ENCODE peak calls at places on chromosomes 4 and X, in nine cellular contexts. M, D, J, B, A, Z, W, E and S are unnamed samples.

GRCh38 chr4:113339430-113339813 is 290.0 kb downstream of the ANK2 start:
- DNase-seq in A (no peak), M (no peak), D (no peak), B (no peak), Z (no peak), W (no peak), E (no peak), J (no peak), S (no peak)

GRCh38 chr4:123524958-123525628 is 128.5 kb downstream of the SPRY1 start:
- DNase-seq in A (no peak), M (peak), W (no peak), B (no peak), Z (peak), D (no peak), E (no peak), J (no peak), S (no peak)

GRCh38 chr4:26289421-26289820 is 31.4 kb upstream of the RBPJ start:
- DNase-seq in J (no peak), M (no peak), W (no peak), A (peak), Z (no peak), E (peak), D (no peak), B (no peak), S (no peak)

GRCh38 chrX:134948333-134949241 is 42.2 kb upstream of the SMIM10 start:
- DNase-seq in E (peak), M (peak), J (peak), D (no peak), Z (no peak), W (no peak), B (no peak), A (peak), S (no peak)

GRCh38 chr4:84238247-84239090 is 260.6 kb downstream of the NKX6-1 start:
- DNase-seq in M (no peak), Z (no peak), J (peak), D (no peak), A (peak), E (peak), B (peak), W (no peak), S (no peak)

GRCh38 chrX:29687687-29688086 is 527.7 kb upstream of the MAGEB2 start:
- DNase-seq in A (peak), B (no peak), W (no peak), J (peak), Z (no peak), M (no peak), E (peak), D (no peak), S (no peak)

GRCh38 chr4:108149588-108150380 is 18.9 kb downstream of the LEF1 start:
- DNase-seq in B (no peak), J (no peak), Z (no peak), M (no peak), E (no peak), W (no peak), A (no peak), D (no peak), S (no peak)

GRCh38 chr4:176359590-176359989 is 39.8 kb downstream of the SPCS3 start:
- DNase-seq in D (no peak), E (no peak), J (peak), B (peak), W (no peak), M (peak), Z (no peak), A (no peak), S (no peak)

GRCh38 chr4:186116698-186117097 is 12.2 kb downstream of the FAM149A start:
- DNase-seq in M (no peak), Z (no peak), J (no peak), E (no peak), W (no peak), D (no peak), A (no peak), B (no peak), S (no peak)

GRCh38 chrX:5051831-5052491 is 1176.7 kb downstream of the NLGN4X start:
- DNase-seq in J (peak), W (peak), M (no peak), Z (no peak), A (peak), E (peak), B (peak), D (no peak), S (no peak)

GRCh38 chrX:115561605-115562491 is 874 bp downstream of the PLS3 start:
- DNase-seq in B (no peak), W (peak), J (no peak), D (peak), E (peak), Z (peak), M (no peak), A (peak), S (peak)

GRCh38 chr4:1202526-1203378 is 30.4 kb upstream of the SPON2 start:
- DNase-seq in J (no peak), D (peak), Z (peak), W (no peak), E (no peak), M (no peak), B (no peak), A (no peak), S (no peak)

GRCh38 chr4:141656031-141656430 is 19.6 kb downstream of the IL15 start:
- DNase-seq in Z (no peak), J (no peak), B (no peak), D (no peak), A (no peak), W (no peak), M (no peak), E (no peak), S (no peak)

GRCh38 chr4:141652161-141652778 is 15.9 kb downstream of the IL15 start:
- DNase-seq in M (peak), B (peak), W (no peak), D (no peak), E (no peak), A (no peak), J (no peak), Z (no peak), S (no peak)

GRCh38 chr4:141657550-141657949 is 21.2 kb downstream of the IL15 start:
- DNase-seq in B (no peak), W (no peak), D (no peak), Z (no peak), J (no peak), M (no peak), E (no peak), A (no peak), S (no peak)

GRCh38 chr4:141658316-141658715 is 21.9 kb downstream of the IL15 start:
- DNase-seq in E (no peak), W (no peak), D (no peak), B (no peak), J (no peak), Z (no peak), A (no peak), M (no peak), S (no peak)

DNA sequence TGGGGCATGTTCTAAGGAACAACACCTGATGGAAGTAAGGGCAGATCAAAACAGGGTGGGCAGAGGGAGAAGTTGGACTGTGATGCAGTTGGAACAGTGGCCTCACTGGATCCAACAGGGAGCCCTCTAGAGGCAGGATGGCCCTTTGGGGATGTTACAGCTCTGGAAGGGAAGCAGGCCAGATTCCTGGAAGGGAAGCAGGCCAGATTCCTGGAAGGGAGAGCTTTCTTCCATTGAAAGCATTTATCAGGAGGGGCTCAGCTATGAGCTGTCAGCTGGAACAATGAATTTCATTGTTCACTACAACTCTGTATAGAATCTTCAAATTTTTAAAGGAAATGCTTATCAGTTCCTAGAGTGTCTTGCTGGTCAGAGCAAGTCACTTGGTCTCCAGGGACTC is 17.7 kb downstream of the IL15 start:
- DNase-seq in E (no peak), M (no peak), B (no peak), J (no peak), D (no peak), A (peak), W (peak), Z (no peak), S (no peak)
- TF ChIP-seq CTCF in E (peak), M (peak), B (peak), J (peak), D (peak), A (peak), W (no peak), Z (peak), S (peak)

GRCh38 chrX:118534716-118535493 is 39.3 kb downstream of the DOCK11 start:
- DNase-seq in E (no peak), J (no peak), W (no peak), B (no peak), M (no peak), A (no peak), Z (no peak), D (no peak), S (no peak)

GRCh38 chrX:118536204-118536603 is 40.6 kb downstream of the DOCK11 start:
- DNase-seq in E (no peak), Z (no peak), A (no peak), B (no peak), W (no peak), M (no peak), J (no peak), D (no peak), S (no peak)

GRCh38 chrX:118541482-118541881 is 45.9 kb downstream of the DOCK11 start:
- DNase-seq in B (no peak), W (no peak), M (no peak), A (no peak), J (no peak), E (no peak), D (no peak), Z (no peak), S (no peak)

GRCh38 chrX:118540342-118540741 is 44.7 kb downstream of the DOCK11 start:
- DNase-seq in D (no peak), B (no peak), J (no peak), W (no peak), A (no peak), Z (no peak), M (no peak), E (no peak), S (no peak)

GRCh38 chrX:118536687-118537461 is 41.3 kb downstream of the DOCK11 start:
- DNase-seq in D (no peak), J (peak), Z (no peak), W (peak), A (peak), E (no peak), B (no peak), M (no peak), S (no peak)
- TF ChIP-seq CTCF in D (no peak), J (peak), Z (no peak), W (no peak), A (peak), E (peak), B (peak), M (peak), S (peak)

GRCh38 chr4:11801466-11802446 is 373.1 kb upstream of the HS3ST1 start:
- DNase-seq in M (no peak), D (no peak), A (no peak), B (no peak), J (no peak), E (no peak), W (no peak), Z (no peak), S (no peak)

GRCh38 chr4:11805837-11806236 is 377.1 kb upstream of the HS3ST1 start:
- DNase-seq in M (no peak), J (peak), E (peak), A (peak), Z (no peak), D (no peak), B (no peak), W (no peak), S (no peak)
- TF ChIP-seq CTCF in M (peak), J (peak), E (peak), A (peak), Z (peak), D (peak), B (no peak), W (peak), S (peak)

DNA sequence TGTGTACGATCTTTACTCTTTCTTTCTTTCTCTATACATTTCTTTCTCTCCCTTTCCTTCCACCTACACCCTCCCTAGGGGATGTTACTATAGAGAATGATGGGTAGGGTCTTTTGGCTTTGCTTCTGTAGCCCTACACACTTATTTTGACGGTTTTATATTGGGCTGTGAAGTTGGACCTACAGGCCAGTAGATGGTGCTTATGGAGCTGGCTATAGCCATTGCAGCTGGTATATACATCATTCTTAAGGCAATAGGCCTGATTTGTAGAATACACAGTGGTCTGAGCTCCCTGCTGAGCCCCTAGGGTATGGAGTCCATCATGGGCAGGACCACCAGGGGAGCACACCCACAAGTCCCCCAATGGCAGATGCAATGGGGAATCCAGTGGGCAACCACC is 1869.7 kb downstream of the STIM2 start:
- DNase-seq in M (no peak), B (no peak), Z (no peak), A (no peak), W (no peak), D (no peak), E (no peak), J (no peak), S (no peak)
- TF ChIP-seq CTCF in M (peak), B (no peak), Z (no peak), A (no peak), W (no peak), D (no peak), E (no peak), J (peak), S (no peak)

GRCh38 chrX:44906041-44906440 is 33.1 kb downstream of the KDM6A start:
- DNase-seq in J (no peak), Z (no peak), A (no peak), B (no peak), D (no peak), W (no peak), E (no peak), M (no peak), S (no peak)

GRCh38 chrX:44906542-44906941 is 33.6 kb downstream of the KDM6A start:
- DNase-seq in M (no peak), A (no peak), D (no peak), B (no peak), E (no peak), W (no peak), J (no peak), Z (no peak), S (no peak)

GRCh38 chrX:44903842-44904530 is 31.0 kb downstream of the KDM6A start:
- DNase-seq in E (no peak), J (no peak), A (no peak), W (no peak), M (no peak), Z (no peak), B (no peak), D (no peak), S (no peak)

GRCh38 chrX:44903107-44903506 is 30.1 kb downstream of the KDM6A start:
- DNase-seq in J (peak), M (peak), W (no peak), Z (no peak), A (peak), D (no peak), B (no peak), E (peak), S (no peak)

GRCh38 chrX:44904542-44905115 is 31.6 kb downstream of the KDM6A start:
- DNase-seq in M (no peak), W (no peak), Z (no peak), J (no peak), A (no peak), B (no peak), E (no peak), D (no peak), S (no peak)
- TF ChIP-seq CTCF in M (peak), W (no peak), Z (no peak), J (peak), A (no peak), B (peak), E (no peak), D (no peak), S (no peak)

GRCh38 chrX:154742623-154743022 is 8.3 kb downstream of the GAB3 start:
- DNase-seq in Z (no peak), J (no peak), A (no peak), M (no peak), E (no peak), W (no peak), D (no peak), B (no peak), S (no peak)

GRCh38 chrX:154735695-154736393 is 15.0 kb downstream of the GAB3 start:
- DNase-seq in Z (no peak), J (peak), E (peak), M (peak), W (no peak), D (no peak), B (no peak), A (peak), S (no peak)

GRCh38 chrX:154739952-154740351 is 10.9 kb downstream of the GAB3 start:
- DNase-seq in W (no peak), D (no peak), B (no peak), E (no peak), J (no peak), Z (no peak), A (no peak), M (no peak), S (no peak)

GRCh38 chrX:154734101-154734781 is 16.6 kb downstream of the GAB3 start:
- DNase-seq in M (no peak), B (no peak), D (no peak), E (peak), A (peak), J (peak), W (no peak), Z (no peak), S (no peak)

GRCh38 chrX:154738013-154738738 is 12.7 kb downstream of the GAB3 start:
- DNase-seq in D (no peak), W (no peak), A (peak), B (no peak), Z (no peak), M (no peak), J (peak), E (peak), S (no peak)
- TF ChIP-seq CTCF in D (no peak), W (no peak), A (no peak), B (no peak), Z (no peak), M (no peak), J (no peak), E (no peak), S (no peak)

DNA sequence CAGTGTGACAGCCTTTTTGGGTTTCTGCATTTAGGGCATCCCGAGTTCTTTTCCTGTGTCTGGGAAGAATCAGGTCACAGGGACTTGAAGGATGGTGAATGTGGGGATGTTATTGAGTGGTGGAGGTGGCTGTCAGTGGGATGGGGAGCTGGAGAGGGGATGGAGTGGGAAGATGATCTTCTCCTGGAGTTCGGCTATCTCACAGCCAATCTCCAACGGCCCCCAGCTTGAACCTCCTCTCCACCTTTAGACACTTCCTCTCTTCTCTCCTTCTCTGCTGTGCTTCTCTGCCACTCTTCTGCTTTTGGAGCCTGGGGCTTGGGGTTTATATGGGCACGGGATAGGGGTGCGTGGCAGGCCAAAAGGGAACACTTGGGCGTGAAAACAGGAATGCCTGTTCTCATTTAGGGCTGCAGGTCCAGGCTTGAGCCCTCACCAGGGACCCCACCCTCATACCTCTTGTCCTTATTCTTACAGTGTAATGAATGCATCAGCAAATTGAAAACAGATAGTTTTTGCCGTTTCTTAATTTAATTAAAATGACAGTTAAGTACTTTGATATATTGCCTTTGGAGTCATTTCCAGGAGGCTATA is 37.5 kb downstream of the USP9X start:
- DNase-seq in Z (no peak), J (no peak), A (no peak), E (no peak), D (no peak), B (no peak), W (no peak), M (no peak), S (no peak)
- TF ChIP-seq CTCF in Z (no peak), J (no peak), A (no peak), E (no peak), D (no peak), B (no peak), W (no peak), M (no peak), S (no peak)

GRCh38 chr4:131302108-131302507 is 1847.0 kb upstream of the PCDH10 start:
- DNase-seq in M (no peak), A (no peak), W (no peak), B (no peak), Z (no peak), J (no peak), D (peak), E (no peak), S (no peak)
- TF ChIP-seq CTCF in M (no peak), A (no peak), W (no peak), B (no peak), Z (no peak), J (no peak), D (no peak), E (no peak), S (no peak)